ENCODE peak calls at places on chromosomes 13 and 19, in eight cellular contexts. One of them, this sample, is unnamed.

GRCh38 chr13:73684750-73685149 is 449.5 kb downstream of the KLF12 start:
- ATAC-seq in CD4-positive, alpha-beta T cell: no peak
- ATAC-seq in gastroesophageal sphincter: no peak
- ATAC-seq in thoracic aorta: no peak
- ATAC-seq in sciatic nerve: no peak
- ATAC-seq in CD8-positive, alpha-beta T cell: no peak
- ATAC-seq in left cardiac atrium: no peak
- ATAC-seq in stimulated activated effector memory CD8-positive, alpha-beta T cell treated with anti-CD3 and anti-CD28 coated beads, Interleukin-12 subunit alpha, Interleukin-12 subunit beta, amount 100 ng/mL, for 72 hours: no peak
- ATAC-seq in this sample: no peak

GRCh38 chr19:34365463-34366401 is 736 bp downstream of the GPI start:
- ATAC-seq in CD4-positive, alpha-beta T cell: no peak
- ATAC-seq in gastroesophageal sphincter: peak; percentile 69
- ATAC-seq in thoracic aorta: no peak
- ATAC-seq in sciatic nerve: peak; percentile 57
- ATAC-seq in CD8-positive, alpha-beta T cell: no peak
- ATAC-seq in left cardiac atrium: peak; percentile 60
- ATAC-seq in stimulated activated effector memory CD8-positive, alpha-beta T cell treated with anti-CD3 and anti-CD28 coated beads, Interleukin-12 subunit alpha, Interleukin-12 subunit beta, amount 100 ng/mL, for 72 hours: peak; percentile 2
- ATAC-seq in this sample: peak; percentile 8

GRCh38 chr13:98575009-98575866 is 1.7 kb downstream of the STK24 start:
- ATAC-seq in CD4-positive, alpha-beta T cell: no peak
- ATAC-seq in gastroesophageal sphincter: no peak
- ATAC-seq in thoracic aorta: no peak
- ATAC-seq in sciatic nerve: no peak
- ATAC-seq in CD8-positive, alpha-beta T cell: no peak
- ATAC-seq in left cardiac atrium: no peak
- ATAC-seq in stimulated activated effector memory CD8-positive, alpha-beta T cell treated with anti-CD3 and anti-CD28 coated beads, Interleukin-12 subunit alpha, Interleukin-12 subunit beta, amount 100 ng/mL, for 72 hours: no peak
- ATAC-seq in this sample: no peak

GRCh38 chr13:20405691-20406090 is 120.0 kb downstream of the CRYL1 start:
- ATAC-seq in CD4-positive, alpha-beta T cell: no peak
- ATAC-seq in gastroesophageal sphincter: no peak
- ATAC-seq in thoracic aorta: no peak
- ATAC-seq in sciatic nerve: peak; percentile 61
- ATAC-seq in CD8-positive, alpha-beta T cell: no peak
- ATAC-seq in left cardiac atrium: peak; percentile 35
- ATAC-seq in stimulated activated effector memory CD8-positive, alpha-beta T cell treated with anti-CD3 and anti-CD28 coated beads, Interleukin-12 subunit alpha, Interleukin-12 subunit beta, amount 100 ng/mL, for 72 hours: no peak
- ATAC-seq in this sample: no peak

GRCh38 chr19:54041969-54042606 is 21.6 kb downstream of the VSTM1 start:
- ATAC-seq in CD4-positive, alpha-beta T cell: no peak
- ATAC-seq in gastroesophageal sphincter: no peak
- ATAC-seq in thoracic aorta: no peak
- ATAC-seq in sciatic nerve: no peak
- ATAC-seq in CD8-positive, alpha-beta T cell: no peak
- ATAC-seq in left cardiac atrium: no peak
- ATAC-seq in stimulated activated effector memory CD8-positive, alpha-beta T cell treated with anti-CD3 and anti-CD28 coated beads, Interleukin-12 subunit alpha, Interleukin-12 subunit beta, amount 100 ng/mL, for 72 hours: no peak
- ATAC-seq in this sample: no peak

GRCh38 chr13:41848435-41849255 is 112.3 kb downstream of the VWA8 start:
- ATAC-seq in CD4-positive, alpha-beta T cell: no peak
- ATAC-seq in gastroesophageal sphincter: no peak
- ATAC-seq in thoracic aorta: no peak
- ATAC-seq in sciatic nerve: peak; percentile 79
- ATAC-seq in CD8-positive, alpha-beta T cell: no peak
- ATAC-seq in left cardiac atrium: peak; percentile 72
- ATAC-seq in stimulated activated effector memory CD8-positive, alpha-beta T cell treated with anti-CD3 and anti-CD28 coated beads, Interleukin-12 subunit alpha, Interleukin-12 subunit beta, amount 100 ng/mL, for 72 hours: no peak
- ATAC-seq in this sample: no peak

GRCh38 chr13:40315416-40316064 is 350.9 kb downstream of the FOXO1 start:
- ATAC-seq in CD4-positive, alpha-beta T cell: peak; percentile 94
- ATAC-seq in gastroesophageal sphincter: peak; percentile 26
- ATAC-seq in thoracic aorta: no peak
- ATAC-seq in sciatic nerve: no peak
- ATAC-seq in CD8-positive, alpha-beta T cell: peak; percentile 82
- ATAC-seq in left cardiac atrium: peak; percentile 44
- ATAC-seq in stimulated activated effector memory CD8-positive, alpha-beta T cell treated with anti-CD3 and anti-CD28 coated beads, Interleukin-12 subunit alpha, Interleukin-12 subunit beta, amount 100 ng/mL, for 72 hours: peak; percentile 88
- ATAC-seq in this sample: peak; percentile 80

GRCh38 chr19:33402421-33403220 is 29.1 kb downstream of the CEBPG start:
- ATAC-seq in CD4-positive, alpha-beta T cell: no peak
- ATAC-seq in gastroesophageal sphincter: no peak
- ATAC-seq in thoracic aorta: no peak
- ATAC-seq in sciatic nerve: no peak
- ATAC-seq in CD8-positive, alpha-beta T cell: no peak
- ATAC-seq in left cardiac atrium: no peak
- ATAC-seq in stimulated activated effector memory CD8-positive, alpha-beta T cell treated with anti-CD3 and anti-CD28 coated beads, Interleukin-12 subunit alpha, Interleukin-12 subunit beta, amount 100 ng/mL, for 72 hours: no peak
- ATAC-seq in this sample: no peak

GRCh38 chr13:32079586-32079985 is 48.0 kb downstream of the FRY start:
- ATAC-seq in CD4-positive, alpha-beta T cell: no peak
- ATAC-seq in gastroesophageal sphincter: no peak
- ATAC-seq in thoracic aorta: no peak
- ATAC-seq in sciatic nerve: no peak
- ATAC-seq in CD8-positive, alpha-beta T cell: no peak
- ATAC-seq in left cardiac atrium: no peak
- ATAC-seq in stimulated activated effector memory CD8-positive, alpha-beta T cell treated with anti-CD3 and anti-CD28 coated beads, Interleukin-12 subunit alpha, Interleukin-12 subunit beta, amount 100 ng/mL, for 72 hours: no peak
- ATAC-seq in this sample: no peak

GRCh38 chr19:18776288-18776594 is 14.9 kb downstream of the COMP start:
- ATAC-seq in CD4-positive, alpha-beta T cell: no peak
- ATAC-seq in gastroesophageal sphincter: no peak
- ATAC-seq in thoracic aorta: no peak
- ATAC-seq in sciatic nerve: no peak
- ATAC-seq in CD8-positive, alpha-beta T cell: no peak
- ATAC-seq in left cardiac atrium: peak; percentile 6
- ATAC-seq in stimulated activated effector memory CD8-positive, alpha-beta T cell treated with anti-CD3 and anti-CD28 coated beads, Interleukin-12 subunit alpha, Interleukin-12 subunit beta, amount 100 ng/mL, for 72 hours: no peak
- ATAC-seq in this sample: no peak

GRCh38 chr13:37797606-37798005 is 72.0 kb downstream of the TRPC4 start:
- ATAC-seq in CD4-positive, alpha-beta T cell: no peak
- ATAC-seq in gastroesophageal sphincter: no peak
- ATAC-seq in thoracic aorta: no peak
- ATAC-seq in sciatic nerve: no peak
- ATAC-seq in CD8-positive, alpha-beta T cell: no peak
- ATAC-seq in left cardiac atrium: no peak
- ATAC-seq in stimulated activated effector memory CD8-positive, alpha-beta T cell treated with anti-CD3 and anti-CD28 coated beads, Interleukin-12 subunit alpha, Interleukin-12 subunit beta, amount 100 ng/mL, for 72 hours: no peak
- ATAC-seq in this sample: no peak

GRCh38 chr19:33868821-33869412 is 72.2 kb downstream of the KCTD15 start:
- ATAC-seq in CD4-positive, alpha-beta T cell: no peak
- ATAC-seq in gastroesophageal sphincter: peak; percentile 85
- ATAC-seq in thoracic aorta: no peak
- ATAC-seq in sciatic nerve: peak; percentile 89
- ATAC-seq in CD8-positive, alpha-beta T cell: no peak
- ATAC-seq in left cardiac atrium: peak; percentile 91
- ATAC-seq in stimulated activated effector memory CD8-positive, alpha-beta T cell treated with anti-CD3 and anti-CD28 coated beads, Interleukin-12 subunit alpha, Interleukin-12 subunit beta, amount 100 ng/mL, for 72 hours: no peak
- ATAC-seq in this sample: no peak

GRCh38 chr13:113166681-113167080 is 8.2 kb downstream of the PROZ start:
- ATAC-seq in CD4-positive, alpha-beta T cell: no peak
- ATAC-seq in gastroesophageal sphincter: no peak
- ATAC-seq in thoracic aorta: no peak
- ATAC-seq in sciatic nerve: no peak
- ATAC-seq in CD8-positive, alpha-beta T cell: no peak
- ATAC-seq in left cardiac atrium: no peak
- ATAC-seq in stimulated activated effector memory CD8-positive, alpha-beta T cell treated with anti-CD3 and anti-CD28 coated beads, Interleukin-12 subunit alpha, Interleukin-12 subunit beta, amount 100 ng/mL, for 72 hours: no peak
- ATAC-seq in this sample: no peak

GRCh38 chr19:15714638-15715037 is 13.2 kb upstream of the OR10H2 start:
- ATAC-seq in CD4-positive, alpha-beta T cell: no peak
- ATAC-seq in gastroesophageal sphincter: no peak
- ATAC-seq in thoracic aorta: no peak
- ATAC-seq in sciatic nerve: no peak
- ATAC-seq in CD8-positive, alpha-beta T cell: no peak
- ATAC-seq in left cardiac atrium: no peak
- ATAC-seq in stimulated activated effector memory CD8-positive, alpha-beta T cell treated with anti-CD3 and anti-CD28 coated beads, Interleukin-12 subunit alpha, Interleukin-12 subunit beta, amount 100 ng/mL, for 72 hours: no peak
- ATAC-seq in this sample: no peak

GRCh38 chr13:98802548-98802947 is 50.1 kb upstream of the SLC15A1 start:
- ATAC-seq in CD4-positive, alpha-beta T cell: no peak
- ATAC-seq in gastroesophageal sphincter: no peak
- ATAC-seq in thoracic aorta: no peak
- ATAC-seq in sciatic nerve: peak; percentile 49
- ATAC-seq in CD8-positive, alpha-beta T cell: no peak
- ATAC-seq in left cardiac atrium: no peak
- ATAC-seq in stimulated activated effector memory CD8-positive, alpha-beta T cell treated with anti-CD3 and anti-CD28 coated beads, Interleukin-12 subunit alpha, Interleukin-12 subunit beta, amount 100 ng/mL, for 72 hours: no peak
- ATAC-seq in this sample: no peak

GRCh38 chr13:23570099-23570926 is at the start of gene TNFRSF19:
- ATAC-seq in CD4-positive, alpha-beta T cell: peak; percentile 39
- ATAC-seq in gastroesophageal sphincter: peak; percentile 50
- ATAC-seq in thoracic aorta: peak; percentile 62
- ATAC-seq in sciatic nerve: peak; percentile 93
- ATAC-seq in CD8-positive, alpha-beta T cell: no peak
- ATAC-seq in left cardiac atrium: peak; percentile 95
- ATAC-seq in stimulated activated effector memory CD8-positive, alpha-beta T cell treated with anti-CD3 and anti-CD28 coated beads, Interleukin-12 subunit alpha, Interleukin-12 subunit beta, amount 100 ng/mL, for 72 hours: no peak
- ATAC-seq in this sample: no peak

GRCh38 chr19:34766386-34766785 is 6.6 kb downstream of the ZNF599 start:
- ATAC-seq in CD4-positive, alpha-beta T cell: no peak
- ATAC-seq in gastroesophageal sphincter: no peak
- ATAC-seq in thoracic aorta: no peak
- ATAC-seq in sciatic nerve: no peak
- ATAC-seq in CD8-positive, alpha-beta T cell: no peak
- ATAC-seq in left cardiac atrium: no peak
- ATAC-seq in stimulated activated effector memory CD8-positive, alpha-beta T cell treated with anti-CD3 and anti-CD28 coated beads, Interleukin-12 subunit alpha, Interleukin-12 subunit beta, amount 100 ng/mL, for 72 hours: no peak
- ATAC-seq in this sample: no peak

GRCh38 chr19:10315335-10316214 is at the start of gene FDX2:
- ATAC-seq in CD4-positive, alpha-beta T cell: peak; percentile 93
- ATAC-seq in gastroesophageal sphincter: peak; percentile 90
- ATAC-seq in thoracic aorta: peak; percentile 68
- ATAC-seq in sciatic nerve: peak; percentile 94
- ATAC-seq in CD8-positive, alpha-beta T cell: peak; percentile 91
- ATAC-seq in left cardiac atrium: peak; percentile 94
- ATAC-seq in stimulated activated effector memory CD8-positive, alpha-beta T cell treated with anti-CD3 and anti-CD28 coated beads, Interleukin-12 subunit alpha, Interleukin-12 subunit beta, amount 100 ng/mL, for 72 hours: peak; percentile 85
- ATAC-seq in this sample: peak; percentile 91

GRCh38 chr19:32287086-32287485 is 58.3 kb upstream of the ZNF507 start:
- ATAC-seq in CD4-positive, alpha-beta T cell: no peak
- ATAC-seq in gastroesophageal sphincter: no peak
- ATAC-seq in thoracic aorta: no peak
- ATAC-seq in sciatic nerve: peak; percentile 67
- ATAC-seq in CD8-positive, alpha-beta T cell: no peak
- ATAC-seq in left cardiac atrium: peak; percentile 42
- ATAC-seq in stimulated activated effector memory CD8-positive, alpha-beta T cell treated with anti-CD3 and anti-CD28 coated beads, Interleukin-12 subunit alpha, Interleukin-12 subunit beta, amount 100 ng/mL, for 72 hours: no peak
- ATAC-seq in this sample: no peak

GRCh38 chr19:5691930-5692784 is 2.1 kb downstream of the RPL36 start:
- ATAC-seq in CD4-positive, alpha-beta T cell: no peak
- ATAC-seq in gastroesophageal sphincter: no peak
- ATAC-seq in thoracic aorta: no peak
- ATAC-seq in sciatic nerve: no peak
- ATAC-seq in CD8-positive, alpha-beta T cell: no peak
- ATAC-seq in left cardiac atrium: no peak
- ATAC-seq in stimulated activated effector memory CD8-positive, alpha-beta T cell treated with anti-CD3 and anti-CD28 coated beads, Interleukin-12 subunit alpha, Interleukin-12 subunit beta, amount 100 ng/mL, for 72 hours: peak; percentile 1
- ATAC-seq in this sample: no peak

GRCh38 chr19:17160908-17161307 is 54.2 kb upstream of the USE1 start:
- ATAC-seq in CD4-positive, alpha-beta T cell: no peak
- ATAC-seq in gastroesophageal sphincter: no peak
- ATAC-seq in thoracic aorta: no peak
- ATAC-seq in sciatic nerve: no peak
- ATAC-seq in CD8-positive, alpha-beta T cell: peak; percentile 40
- ATAC-seq in left cardiac atrium: no peak
- ATAC-seq in stimulated activated effector memory CD8-positive, alpha-beta T cell treated with anti-CD3 and anti-CD28 coated beads, Interleukin-12 subunit alpha, Interleukin-12 subunit beta, amount 100 ng/mL, for 72 hours: peak; percentile 85
- ATAC-seq in this sample: no peak

GRCh38 chr13:97346561-97347254 is 87.3 kb upstream of the RAP2A start:
- ATAC-seq in CD4-positive, alpha-beta T cell: no peak
- ATAC-seq in gastroesophageal sphincter: no peak
- ATAC-seq in thoracic aorta: no peak
- ATAC-seq in sciatic nerve: no peak
- ATAC-seq in CD8-positive, alpha-beta T cell: no peak
- ATAC-seq in left cardiac atrium: no peak
- ATAC-seq in stimulated activated effector memory CD8-positive, alpha-beta T cell treated with anti-CD3 and anti-CD28 coated beads, Interleukin-12 subunit alpha, Interleukin-12 subunit beta, amount 100 ng/mL, for 72 hours: no peak
- ATAC-seq in this sample: no peak

GRCh38 chr19:52961981-52962380 is 700 bp downstream of the ZNF816 start:
- ATAC-seq in CD4-positive, alpha-beta T cell: no peak
- ATAC-seq in gastroesophageal sphincter: no peak
- ATAC-seq in thoracic aorta: no peak
- ATAC-seq in sciatic nerve: no peak
- ATAC-seq in CD8-positive, alpha-beta T cell: no peak
- ATAC-seq in left cardiac atrium: peak; percentile 7
- ATAC-seq in stimulated activated effector memory CD8-positive, alpha-beta T cell treated with anti-CD3 and anti-CD28 coated beads, Interleukin-12 subunit alpha, Interleukin-12 subunit beta, amount 100 ng/mL, for 72 hours: no peak
- ATAC-seq in this sample: no peak

GRCh38 chr19:40358773-40359172 is 10.3 kb downstream of the PLD3 start:
- ATAC-seq in CD4-positive, alpha-beta T cell: no peak
- ATAC-seq in gastroesophageal sphincter: no peak
- ATAC-seq in thoracic aorta: no peak
- ATAC-seq in sciatic nerve: peak; percentile 79
- ATAC-seq in CD8-positive, alpha-beta T cell: no peak
- ATAC-seq in left cardiac atrium: peak; percentile 63
- ATAC-seq in stimulated activated effector memory CD8-positive, alpha-beta T cell treated with anti-CD3 and anti-CD28 coated beads, Interleukin-12 subunit alpha, Interleukin-12 subunit beta, amount 100 ng/mL, for 72 hours: peak; percentile 31
- ATAC-seq in this sample: no peak

GRCh38 chr13:107516517-107516916 is 698.8 kb downstream of the LIG4 start:
- ATAC-seq in CD4-positive, alpha-beta T cell: no peak
- ATAC-seq in gastroesophageal sphincter: no peak
- ATAC-seq in thoracic aorta: no peak
- ATAC-seq in sciatic nerve: no peak
- ATAC-seq in CD8-positive, alpha-beta T cell: no peak
- ATAC-seq in left cardiac atrium: no peak
- ATAC-seq in stimulated activated effector memory CD8-positive, alpha-beta T cell treated with anti-CD3 and anti-CD28 coated beads, Interleukin-12 subunit alpha, Interleukin-12 subunit beta, amount 100 ng/mL, for 72 hours: no peak
- ATAC-seq in this sample: no peak

GRCh38 chr13:90105881-90106496 is 1241.5 kb upstream of the MIR17HG start:
- ATAC-seq in CD4-positive, alpha-beta T cell: no peak
- ATAC-seq in gastroesophageal sphincter: no peak
- ATAC-seq in thoracic aorta: no peak
- ATAC-seq in sciatic nerve: no peak
- ATAC-seq in CD8-positive, alpha-beta T cell: no peak
- ATAC-seq in left cardiac atrium: no peak
- ATAC-seq in stimulated activated effector memory CD8-positive, alpha-beta T cell treated with anti-CD3 and anti-CD28 coated beads, Interleukin-12 subunit alpha, Interleukin-12 subunit beta, amount 100 ng/mL, for 72 hours: no peak
- ATAC-seq in this sample: no peak

GRCh38 chr13:99290890-99291289 is 16.3 kb downstream of the GPR183 start:
- ATAC-seq in CD4-positive, alpha-beta T cell: peak; percentile 46
- ATAC-seq in gastroesophageal sphincter: no peak
- ATAC-seq in thoracic aorta: no peak
- ATAC-seq in sciatic nerve: no peak
- ATAC-seq in CD8-positive, alpha-beta T cell: no peak
- ATAC-seq in left cardiac atrium: no peak
- ATAC-seq in stimulated activated effector memory CD8-positive, alpha-beta T cell treated with anti-CD3 and anti-CD28 coated beads, Interleukin-12 subunit alpha, Interleukin-12 subunit beta, amount 100 ng/mL, for 72 hours: peak; percentile 59
- ATAC-seq in this sample: peak; percentile 71

GRCh38 chr13:75996582-75996981 is 360.5 kb downstream of the LMO7 start:
- ATAC-seq in CD4-positive, alpha-beta T cell: no peak
- ATAC-seq in gastroesophageal sphincter: no peak
- ATAC-seq in thoracic aorta: no peak
- ATAC-seq in sciatic nerve: no peak
- ATAC-seq in CD8-positive, alpha-beta T cell: no peak
- ATAC-seq in left cardiac atrium: no peak
- ATAC-seq in stimulated activated effector memory CD8-positive, alpha-beta T cell treated with anti-CD3 and anti-CD28 coated beads, Interleukin-12 subunit alpha, Interleukin-12 subunit beta, amount 100 ng/mL, for 72 hours: no peak
- ATAC-seq in this sample: no peak

GRCh38 chr19:13069415-13070369 is 33.0 kb downstream of the LYL1 start:
- ATAC-seq in CD4-positive, alpha-beta T cell: no peak
- ATAC-seq in gastroesophageal sphincter: no peak
- ATAC-seq in thoracic aorta: no peak
- ATAC-seq in sciatic nerve: no peak
- ATAC-seq in CD8-positive, alpha-beta T cell: no peak
- ATAC-seq in left cardiac atrium: peak; percentile 39
- ATAC-seq in stimulated activated effector memory CD8-positive, alpha-beta T cell treated with anti-CD3 and anti-CD28 coated beads, Interleukin-12 subunit alpha, Interleukin-12 subunit beta, amount 100 ng/mL, for 72 hours: no peak
- ATAC-seq in this sample: no peak

GRCh38 chr19:40662925-40663711 is 27.3 kb downstream of the NUMBL start:
- ATAC-seq in CD4-positive, alpha-beta T cell: peak; percentile 89
- ATAC-seq in gastroesophageal sphincter: peak; percentile 87
- ATAC-seq in thoracic aorta: peak; percentile 59
- ATAC-seq in sciatic nerve: peak; percentile 86
- ATAC-seq in CD8-positive, alpha-beta T cell: peak; percentile 82
- ATAC-seq in left cardiac atrium: peak; percentile 87
- ATAC-seq in stimulated activated effector memory CD8-positive, alpha-beta T cell treated with anti-CD3 and anti-CD28 coated beads, Interleukin-12 subunit alpha, Interleukin-12 subunit beta, amount 100 ng/mL, for 72 hours: peak; percentile 91
- ATAC-seq in this sample: peak; percentile 79